ENCODE peak calls at places on chromosomes 4 and X, in seven cellular contexts. W is heart left ventricle, P is uterus, M is spleen, K is Panc1, H is body of pancreas, R is hepatocyte. O is an unnamed sample.

GRCh38 chrX:39633293-39633692 is 464.5 kb downstream of the BCOR start:
- DNase-seq in W (no peak), P (no peak), M (no peak), K (no peak), H (no peak), R (no peak), O (peak; percentile 81)

GRCh38 chr4:6313216-6313615 is 43.6 kb downstream of the WFS1 start:
- DNase-seq in W (no peak), P (no peak), M (no peak), K (no peak), H (no peak), R (no peak), O (no peak)

GRCh38 chrX:37921758-37922157 is 74.4 kb upstream of the DYNLT3 start:
- DNase-seq in W (no peak), P (no peak), M (no peak), K (no peak), H (no peak), R (no peak), O (no peak)

GRCh38 chr4:169205146-169205806 is 65.5 kb downstream of the SH3RF1 start:
- DNase-seq in W (no peak), P (no peak), M (no peak), K (no peak), H (no peak), R (no peak), O (no peak)

GRCh38 chr4:92969650-92970370 is 666.0 kb downstream of the GRID2 start:
- DNase-seq in W (no peak), P (no peak), M (no peak), K (peak; percentile 81), H (no peak), R (peak; percentile 32), O (no peak)

GRCh38 chr4:53694666-53695065 is 103.4 kb upstream of the LNX1 start:
- DNase-seq in W (no peak), P (no peak), M (no peak), K (no peak), H (no peak), R (no peak), O (no peak)

GRCh38 chr4:25654031-25654970 is 1.4 kb upstream of the SLC34A2 start:
- DNase-seq in W (no peak), P (no peak), M (no peak), K (no peak), H (peak; percentile 52), R (no peak), O (no peak)

GRCh38 chr4:117134386-117134785 is 49.0 kb upstream of the TRAM1L1 start:
- DNase-seq in W (no peak), P (no peak), M (no peak), K (peak; percentile 25), H (peak; percentile 20), R (peak; percentile 77), O (peak; percentile 42)

GRCh38 chr4:82519776-82520175 is 42.0 kb downstream of the TMEM150C start:
- DNase-seq in W (no peak), P (no peak), M (no peak), K (no peak), H (no peak), R (no peak), O (no peak)

GRCh38 chrX:74249963-74250362 is 54.0 kb upstream of the ZCCHC13 start:
- DNase-seq in W (no peak), P (no peak), M (no peak), K (no peak), H (no peak), R (peak; percentile 15), O (no peak)
- H3K4me3 ChIP-seq in W (no peak overlapping the region), P (no peak overlapping the region), M (no peak overlapping the region), K (no peak overlapping the region), H (no peak overlapping the region), R (no peak overlapping the region), O (no peak overlapping the region)

GRCh38 chr4:183797445-183798248 is 107.5 kb upstream of the STOX2 start:
- DNase-seq in W (peak; percentile 70), P (no peak), M (peak; percentile 87), K (no peak), H (peak; percentile 49), R (peak; percentile 65), O (peak; percentile 47)
- H3K9me3 ChIP-seq in W (peaks cover 21% of the 10 kb centered on the region), P (no peaks in the 10 kb centered on the region), M (peaks cover 24% of the 10 kb centered on the region), K (peaks cover 4% of the 10 kb centered on the region), H (no peaks in the 10 kb centered on the region), R (no peaks in the 10 kb centered on the region), O (no peaks in the 10 kb centered on the region)

GRCh38 chrX:3962511-3963350 is 249.3 kb upstream of the PRKX start:
- DNase-seq in W (no peak), P (no peak), M (no peak), K (peak; percentile 1), H (peak; percentile 25), R (peak; percentile 61), O (no peak)
- TF ChIP-seq CTCF in W (peak; percentile 48), P (peak; percentile 32), M (no peak), K (peak; percentile 72), H (peak; percentile 51), R (peak; percentile 79), O (peak; percentile 52)

GRCh38 chr4:12791536-12791935 is 692.6 kb downstream of the RAB28 start:
- DNase-seq in W (no peak), P (no peak), M (no peak), K (no peak), H (no peak), R (no peak), O (no peak)
- H3K4me3 ChIP-seq in W (no peak overlapping the region), P (no peak overlapping the region), M (no peak overlapping the region), K (no peak overlapping the region), H (no peak overlapping the region), R (no peak overlapping the region), O (no peak overlapping the region)

GRCh38 chr4:162392938-162393337 is 229.1 kb upstream of the FSTL5 start:
- DNase-seq in W (no peak), P (no peak), M (no peak), K (no peak), H (no peak), R (no peak), O (no peak)
- H3K9me3 ChIP-seq in W (no peaks in the 10 kb centered on the region), P (no peaks in the 10 kb centered on the region), M (no peaks in the 10 kb centered on the region), K (no peaks in the 10 kb centered on the region), H (no peaks in the 10 kb centered on the region), R (no peaks in the 10 kb centered on the region), O (no peaks in the 10 kb centered on the region)

DNA sequence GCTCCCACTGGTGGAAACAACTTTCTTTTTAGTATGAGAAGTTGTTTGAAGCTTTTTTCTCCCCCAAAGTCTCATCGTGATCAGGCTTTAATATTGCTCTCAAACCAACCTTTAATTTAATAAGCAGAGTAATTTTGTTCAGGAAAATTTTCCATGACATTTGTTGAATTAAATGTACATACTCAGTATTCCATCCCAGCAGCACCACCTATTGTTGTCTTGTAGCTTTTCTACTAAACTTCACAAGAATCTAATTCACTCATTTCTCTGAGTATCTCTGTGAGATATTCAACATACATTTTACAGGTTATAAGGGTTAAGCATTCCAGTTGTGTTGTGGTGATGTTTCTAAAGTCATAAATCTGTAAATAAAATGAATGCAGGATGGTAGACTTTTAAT is 218.3 kb upstream of the HAND2 start:
- DNase-seq in W (no peak), P (no peak), M (no peak), K (no peak), H (no peak), R (peak; percentile 15), O (peak; percentile 47)
- TF ChIP-seq CTCF in W (peak; percentile 24), P (peak; percentile 47), M (no peak), K (no peak), H (peak; percentile 49), R (peak; percentile 49), O (peak; percentile 54)

GRCh38 chrX:138890491-138890890 is 179.0 kb upstream of the FGF13 start:
- DNase-seq in W (no peak), P (no peak), M (no peak), K (no peak), H (no peak), R (no peak), O (no peak)
- H3K4me3 ChIP-seq in W (no peak overlapping the region), P (no peak overlapping the region), M (no peak overlapping the region), K (no peak overlapping the region), H (no peak overlapping the region), R (no peak overlapping the region), O (no peak overlapping the region)

DNA sequence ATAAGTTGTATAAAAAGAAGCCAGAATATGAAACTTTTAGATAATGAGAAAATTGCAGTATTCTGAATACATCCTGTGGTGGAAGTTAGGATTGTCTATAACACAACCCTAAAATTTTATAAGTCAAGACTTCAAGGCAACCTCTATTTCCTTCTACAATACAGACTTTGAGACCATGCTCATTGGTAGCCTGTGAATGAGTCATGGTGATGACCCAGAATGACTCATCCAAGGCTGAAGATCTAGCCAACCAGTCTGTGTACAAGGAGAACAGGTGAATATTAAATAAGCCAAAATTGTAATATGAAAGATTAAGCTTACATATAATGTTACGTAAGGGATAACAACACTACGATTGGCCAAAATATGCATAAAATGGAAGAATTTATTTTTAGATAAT is 475.9 kb upstream of the GALNT7 start:
- DNase-seq in W (no peak), P (no peak), M (no peak), K (no peak), H (no peak), R (no peak), O (no peak)
- H3K9me3 ChIP-seq in W (peaks cover 17% of the 10 kb centered on the region), P (no peaks in the 10 kb centered on the region), M (peaks cover 17% of the 10 kb centered on the region), K (no peaks in the 10 kb centered on the region), H (no peaks in the 10 kb centered on the region), R (no peaks in the 10 kb centered on the region), O (peaks cover 7% of the 10 kb centered on the region)

GRCh38 chr4:154961263-154961662 is 180.2 kb downstream of the RBM46 start:
- DNase-seq in W (no peak), P (no peak), M (no peak), K (no peak), H (no peak), R (no peak), O (no peak)

GRCh38 chr4:154959756-154960155 is 178.7 kb downstream of the RBM46 start:
- DNase-seq in W (no peak), P (no peak), M (no peak), K (no peak), H (no peak), R (no peak), O (no peak)

GRCh38 chr4:154960476-154960875 is 179.4 kb downstream of the RBM46 start:
- DNase-seq in W (no peak), P (no peak), M (no peak), K (no peak), H (no peak), R (no peak), O (no peak)

GRCh38 chr4:154958121-154958520 is 177.0 kb downstream of the RBM46 start:
- DNase-seq in W (no peak), P (no peak), M (no peak), K (no peak), H (no peak), R (no peak), O (no peak)

GRCh38 chr4:154958621-154959358 is 177.7 kb downstream of the RBM46 start:
- DNase-seq in W (peak; percentile 60), P (no peak), M (no peak), K (no peak), H (peak; percentile 87), R (peak; percentile 45), O (no peak)
- TF ChIP-seq CTCF in W (no peak), P (no peak), M (no peak), K (no peak), H (no peak), R (no peak), O (no peak)

GRCh38 chr4:94453534-94453963 is 1.8 kb downstream of the PDLIM5 start:
- DNase-seq in W (no peak), P (no peak), M (no peak), K (no peak), H (peak; percentile 18), R (peak; percentile 54), O (no peak)
- H3K4me3 ChIP-seq in W (peak overlapping the region; percentile 99), P (peak overlapping the region; percentile 94), M (peak overlapping the region; percentile 96), K (peak overlapping the region; percentile 74), H (no peak overlapping the region), R (peak overlapping the region; percentile 82), O (peak overlapping the region; percentile 98)

O was measured in BE2C.